ENCODE peak calls at places on chromosome 15, in five cellular contexts. O is astrocyte of the spinal cord; E is Peyer's patch; U is stimulated activated naive CD8-positive, alpha-beta T cell treated with anti-CD3 and anti-CD28 coated beads, Interleukin-15, Interleukin-2, amounts not matched to agents 100 U/mL and 50 U/mL, for 24 hours; Z is hippocampal formation. X is an unnamed sample.

GRCh38 chr15:35289029-35289617 is 204.0 kb upstream of the NANOGP8 start:
- DNase-seq in O (peak), E (no peak), U (no peak), Z (no peak), X (peak)

GRCh38 chr15:70387993-70388392 is 290.3 kb upstream of the TLE3 start:
- DNase-seq in O (no peak), E (no peak), U (no peak), Z (no peak), X (no peak)

GRCh38 chr15:95563634-95564033 is 766.9 kb upstream of the NR2F2 start:
- DNase-seq in O (no peak), E (no peak), U (no peak), Z (no peak), X (no peak)

GRCh38 chr15:90231028-90232017 is 2.4 kb downstream of the CIB1 start:
- DNase-seq in O (no peak), E (peak), U (peak), Z (no peak), X (no peak)

GRCh38 chr15:66883322-66883911 is 181.4 kb downstream of the SMAD6 start:
- DNase-seq in O (peak), E (peak), U (no peak), Z (peak), X (peak)

GRCh38 chr15:57476533-57476975 is 100.2 kb downstream of the CGNL1 start:
- DNase-seq in O (peak), E (no peak), U (no peak), Z (no peak), X (peak)

GRCh38 chr15:27582741-27583400 is 516.2 kb downstream of the OCA2 start:
- DNase-seq in O (peak), E (no peak), U (no peak), Z (no peak), X (no peak)

GRCh38 chr15:89307046-89307587 is 27.5 kb downstream of the POLG start:
- DNase-seq in O (peak), E (no peak), U (no peak), Z (no peak), X (no peak)

GRCh38 chr15:33852094-33852493 is 116.2 kb upstream of the CHRM5 start:
- DNase-seq in O (peak), E (no peak), U (no peak), Z (no peak), X (no peak)

GRCh38 chr15:83178387-83178786 is 29.2 kb downstream of the HDGFL3 start:
- DNase-seq in O (no peak), E (no peak), U (no peak), Z (no peak), X (no peak)

GRCh38 chr15:60534546-60534945 is 55.6 kb upstream of the ICE2 start:
- DNase-seq in O (no peak), E (no peak), U (no peak), Z (no peak), X (no peak)

GRCh38 chr15:81373996-81374395 is at the start of gene TMC3:
- DNase-seq in O (peak), E (no peak), U (no peak), Z (no peak), X (peak)

GRCh38 chr15:74438696-74439316 is 5.0 kb upstream of the SEMA7A start:
- DNase-seq in O (peak), E (peak), U (peak), Z (peak), X (no peak)

GRCh38 chr15:38666865-38667264 is 102.3 kb upstream of the RASGRP1 start:
- DNase-seq in O (no peak), E (no peak), U (no peak), Z (no peak), X (no peak)

GRCh38 chr15:70149667-70150404 is 52.1 kb upstream of the TLE3 start:
- DNase-seq in O (peak), E (no peak), U (no peak), Z (no peak), X (no peak)

GRCh38 chr15:51718199-51718598 is 19.3 kb downstream of the LYSMD2 start:
- DNase-seq in O (no peak), E (no peak), U (no peak), Z (no peak), X (no peak)

GRCh38 chr15:68986292-68986691 is 28.2 kb upstream of the NOX5 start:
- DNase-seq in O (no peak), E (no peak), U (no peak), Z (no peak), X (no peak)

X was measured in retinal pigment epithelial cell.